ENCODE peak calls at places on chromosomes 2 and 18, in six cellular contexts. U is fibroblast of lung, X is astrocyte, B is GM12878, C is HCT116, W is PC-3. M is an unnamed sample.

GRCh38 chr18:8794133-8794986 is 89.0 kb downstream of the MTCL1 start:
- DNase-seq in X (peak), B (no peak), U (peak), C (peak), W (peak), M (no peak)

GRCh38 chr18:2908946-2909335 is 62.1 kb downstream of the EMILIN2 start:
- DNase-seq in C (no peak), B (no peak), U (no peak), W (no peak), X (no peak), M (no peak)

GRCh38 chr2:98929920-98930319 is 6.1 kb downstream of the CRACDL start:
- DNase-seq in U (no peak), C (no peak), X (no peak), B (no peak), W (no peak), M (no peak)

GRCh38 chr18:65227970-65228369 is 522.8 kb upstream of the CDH7 start:
- DNase-seq in B (no peak), U (no peak), X (no peak), W (peak), C (no peak), M (no peak)

GRCh38 chr2:18473241-18473841 is 87.1 kb downstream of the RDH14 start:
- DNase-seq in X (peak), C (no peak), W (peak), U (peak), B (no peak), M (no peak)

GRCh38 chr2:57906152-57906732 is 140.4 kb upstream of the VRK2 start:
- DNase-seq in U (peak), C (no peak), B (no peak), X (peak), W (peak), M (peak)

GRCh38 chr2:20219763-20220380 is 5.1 kb downstream of the SDC1 start:
- DNase-seq in W (no peak), U (no peak), X (no peak), B (no peak), C (no peak), M (no peak)

GRCh38 chr18:64693756-64694155 is 544.9 kb upstream of the LINC00305 start:
- DNase-seq in B (no peak), W (peak), X (peak), U (no peak), C (no peak), M (no peak)

GRCh38 chr2:26316041-26316440 is 29.9 kb upstream of the SELENOI start:
- DNase-seq in X (no peak), U (no peak), B (no peak), C (peak), W (peak), M (peak)

GRCh38 chr2:11541693-11542274 is 7.9 kb downstream of the GREB1 start:
- DNase-seq in W (no peak), X (no peak), B (no peak), C (no peak), U (no peak), M (peak)

GRCh38 chr2:168434164-168434563 is 21.9 kb upstream of the CERS6 start:
- DNase-seq in C (no peak), X (no peak), U (no peak), W (peak), B (no peak), M (no peak)

GRCh38 chr2:1403565-1403964 is 9.7 kb upstream of the TPO start:
- DNase-seq in W (no peak), U (no peak), X (no peak), B (no peak), C (no peak), M (no peak)

GRCh38 chr2:235194351-235194750 is 242.5 kb downstream of the SH3BP4 start:
- DNase-seq in U (no peak), B (no peak), X (no peak), C (no peak), W (no peak), M (no peak)

GRCh38 chr2:86185517-86186212 is 9.6 kb downstream of the IMMT start:
- DNase-seq in B (no peak), C (no peak), U (no peak), W (no peak), X (no peak), M (no peak)

GRCh38 chr2:105768961-105769452 is 24.3 kb downstream of the NCK2 start:
- DNase-seq in W (peak), B (no peak), C (no peak), U (no peak), X (peak), M (no peak)

GRCh38 chr2:84031312-84031711 is 427.8 kb downstream of the SUCLG1 start:
- DNase-seq in B (no peak), W (no peak), C (no peak), U (no peak), X (no peak), M (no peak)

GRCh38 chr2:938181-939005 is 12.3 kb upstream of the SNTG2 start:
- DNase-seq in X (no peak), W (no peak), C (no peak), U (no peak), B (no peak), M (no peak)

GRCh38 chr2:225668606-225669266 is 269.2 kb downstream of the NYAP2 start:
- DNase-seq in B (peak), W (peak), U (peak), X (peak), C (peak), M (peak)

GRCh38 chr2:239516954-239517305 is 116.1 kb upstream of the HDAC4 start:
- DNase-seq in W (no peak), C (no peak), B (no peak), X (no peak), U (no peak), M (no peak)

GRCh38 chr2:196143641-196144236 is 27.6 kb downstream of the STK17B start:
- DNase-seq in W (peak), U (peak), C (no peak), X (peak), B (no peak), M (peak)

GRCh38 chr2:64453710-64454315 is at the start of gene LGALSL:
- DNase-seq in W (peak), U (peak), B (no peak), C (peak), X (peak), M (peak)

GRCh38 chr2:3264010-3264744 is 113.4 kb downstream of the EIPR1 start:
- DNase-seq in X (no peak), C (no peak), B (no peak), W (no peak), U (no peak), M (no peak)

GRCh38 chr2:94861308-94862152 is 9.7 kb upstream of the TEKT4 start:
- DNase-seq in X (no peak), C (no peak), W (no peak), B (no peak), U (no peak), M (no peak)

GRCh38 chr2:75640621-75641121 is 5.9 kb upstream of the MRPL19 start:
- DNase-seq in C (peak), B (no peak), W (peak), X (peak), U (peak), M (peak)

GRCh38 chr2:18845854-18846253 is 256.5 kb upstream of the NT5C1B start:
- DNase-seq in C (no peak), B (no peak), U (peak), W (no peak), X (no peak), M (no peak)

GRCh38 chr2:206784559-206785353 is 19.4 kb downstream of the FASTKD2 start:
- DNase-seq in B (no peak), U (no peak), W (peak), C (no peak), X (no peak), M (no peak)

GRCh38 chr2:40348665-40349064 is 103.2 kb downstream of the SLC8A1 start:
- DNase-seq in W (no peak), B (no peak), C (no peak), U (peak), X (peak), M (no peak)

GRCh38 chr2:60936757-60937156 is 55.4 kb downstream of the REL start:
- DNase-seq in B (no peak), W (no peak), U (no peak), X (no peak), C (no peak), M (no peak)

GRCh38 chr2:196914867-196915465 is 11.5 kb downstream of the PGAP1 start:
- DNase-seq in W (no peak), X (no peak), U (no peak), B (peak), C (no peak), M (peak)

GRCh38 chr2:120863661-120864320 is 128.1 kb downstream of the GLI2 start:
- DNase-seq in U (peak), B (no peak), C (peak), W (peak), X (peak), M (no peak)

GRCh38 chr2:1621501-1621900 is 122.8 kb downstream of the PXDN start:
- DNase-seq in B (no peak), X (no peak), C (no peak), U (no peak), W (no peak), M (no peak)

GRCh38 chr2:2739231-2739795 is 408.2 kb upstream of the MYT1L start:
- DNase-seq in U (no peak), W (no peak), B (no peak), C (no peak), X (no peak), M (no peak)

GRCh38 chr2:240127911-240128607 is 8.0 kb downstream of the COPS9 start:
- DNase-seq in U (no peak), C (no peak), W (no peak), X (no peak), B (no peak), M (no peak)

GRCh38 chr18:27887711-27888495 is 289.0 kb downstream of the CDH2 start:
- DNase-seq in B (no peak), U (no peak), W (peak), X (peak), C (no peak), M (no peak)

GRCh38 chr18:3162181-3162580 is 57.6 kb downstream of the MYOM1 start:
- DNase-seq in C (no peak), W (peak), X (no peak), B (no peak), U (no peak), M (no peak)

DNA sequence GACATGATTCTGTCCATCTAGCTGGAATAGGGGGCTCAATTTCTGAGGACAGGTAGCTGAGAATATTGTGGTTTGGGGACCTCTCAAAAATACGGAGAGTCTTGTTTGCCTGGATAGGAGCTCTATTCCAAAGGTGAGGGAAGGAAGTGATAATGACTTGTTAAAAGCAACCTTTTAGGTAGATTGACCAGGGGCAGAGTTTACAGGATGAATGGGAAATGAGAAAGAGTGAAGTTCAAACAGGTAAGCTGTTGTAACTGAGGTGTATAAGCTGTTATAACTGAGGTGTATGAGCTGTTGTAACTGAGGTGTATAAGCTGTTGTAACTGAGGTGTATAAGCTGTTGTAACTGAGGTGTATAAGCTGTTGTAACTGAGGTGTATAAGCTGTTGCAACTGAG is 25.2 kb downstream of the PARD3B start:
- DNase-seq in W (no peak), U (no peak), B (no peak), X (no peak), C (no peak), M (no peak)
- H3K4me3 ChIP-seq in W (no peak), U (no peak), B (no peak), X (no peak), C (no peak), M (no peak)

DNA sequence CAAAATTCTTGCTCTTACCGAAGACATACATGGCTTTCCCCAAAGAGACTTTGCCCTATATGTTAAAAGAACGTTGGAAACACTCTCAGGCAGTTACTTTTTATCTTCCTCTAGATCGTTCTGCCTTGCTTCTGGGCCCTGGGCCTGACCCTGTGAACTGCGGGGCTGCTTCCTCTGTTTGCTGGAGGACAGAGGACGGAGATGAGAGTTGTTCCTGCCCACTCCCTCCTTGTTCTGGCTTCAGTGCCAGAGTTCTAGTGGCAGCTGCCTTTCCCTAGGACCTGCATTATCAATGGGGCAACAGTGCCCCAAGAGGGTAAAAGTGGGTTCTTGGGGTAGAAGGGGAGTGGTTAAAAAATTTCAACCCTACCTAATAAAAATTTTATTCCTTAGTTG is 6.5 kb upstream of the FN1 start:
- DNase-seq in C (no peak), U (no peak), B (no peak), W (no peak), X (no peak), M (no peak)
- TF ChIP-seq CTCF in C (peak), U (no peak), B (no peak), W (no peak), X (no peak), M (no peak)

GRCh38 chr2:230216489-230216888 is 3.3 kb downstream of the SP110 start:
- DNase-seq in W (no peak), U (no peak), B (no peak), X (no peak), C (no peak), M (no peak)
- H3K4me2 ChIP-seq in W (no peak), U (no peak), B (peak), X (no peak), C (no peak), M (no peak)

DNA sequence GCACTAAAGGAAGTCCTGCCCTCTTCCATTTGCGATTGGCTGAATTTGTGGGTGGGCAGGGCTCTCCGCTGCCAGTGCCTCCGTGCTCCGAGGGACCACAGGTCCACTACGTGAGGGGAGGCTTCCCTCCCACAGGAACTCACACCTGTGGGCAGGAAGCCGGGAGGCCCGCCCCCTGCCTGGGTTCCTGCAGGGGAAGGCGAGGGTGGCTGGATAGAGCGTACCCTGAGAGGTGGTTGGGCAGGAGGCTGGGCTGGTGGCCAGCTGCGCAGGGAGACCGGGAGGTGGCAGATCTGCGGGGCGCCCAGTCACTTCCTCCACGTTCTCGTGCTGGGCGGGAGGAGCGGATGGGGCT is 47.0 kb upstream of the PTH2R start:
- DNase-seq in W (no peak), U (no peak), X (no peak), B (no peak), C (no peak), M (no peak)
- H3K4me3 ChIP-seq in W (no peak), U (no peak), X (no peak), B (no peak), C (no peak), M (no peak)

GRCh38 chr2:74504591-74504990 is 2.9 kb downstream of the PCGF1 start:
- DNase-seq in U (no peak), W (no peak), X (no peak), C (no peak), B (no peak), M (no peak)

GRCh38 chr2:74501335-74502071 is 2.1 kb upstream of the LBX2 start:
- DNase-seq in U (no peak), W (no peak), B (no peak), X (no peak), C (no peak), M (no peak)

GRCh38 chr2:74503506-74504475 is 3.7 kb downstream of the PCGF1 start:
- DNase-seq in W (no peak), B (no peak), C (no peak), X (no peak), U (no peak), M (no peak)

GRCh38 chr2:74502147-74502719 is 2.8 kb upstream of the LBX2 start:
- DNase-seq in W (no peak), C (no peak), X (no peak), B (no peak), U (no peak), M (no peak)

GRCh38 chr2:74502720-74503505 is 3.5 kb upstream of the LBX2 start:
- DNase-seq in X (peak), C (peak), W (no peak), B (no peak), U (peak), M (peak)
- TF ChIP-seq CTCF in X (no peak), C (peak), W (no peak), B (peak), U (peak), M (peak)

GRCh38 chr2:198136142-198136541 is 331.7 kb downstream of the PLCL1 start:
- DNase-seq in B (no peak), U (no peak), X (no peak), W (no peak), C (no peak), M (no peak)
- H3K4me2 ChIP-seq in B (no peak), U (no peak), X (no peak), W (no peak), C (no peak), M (no peak)

DNA sequence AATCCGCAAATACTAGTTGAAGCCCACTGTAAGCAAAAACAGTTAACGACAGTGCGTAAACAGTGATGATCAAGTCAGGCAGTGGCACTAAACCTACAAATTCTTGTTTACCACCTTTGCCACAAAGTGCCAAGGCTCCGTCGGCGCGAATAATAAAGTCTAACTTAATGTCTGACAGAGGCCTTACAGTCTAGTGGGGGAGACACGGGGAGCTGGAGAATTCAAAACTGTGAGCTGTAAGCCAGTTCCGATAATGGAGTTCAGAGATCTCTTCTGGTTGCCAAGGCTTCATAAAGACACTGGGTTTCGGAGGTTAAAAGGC is 284 bp upstream of the EXOC6B start:
- DNase-seq in B (no peak), X (no peak), W (no peak), C (no peak), U (no peak), M (no peak)
- H3K4me3 ChIP-seq in B (peak), X (peak), W (peak), C (peak), U (peak), M (peak)

DNA sequence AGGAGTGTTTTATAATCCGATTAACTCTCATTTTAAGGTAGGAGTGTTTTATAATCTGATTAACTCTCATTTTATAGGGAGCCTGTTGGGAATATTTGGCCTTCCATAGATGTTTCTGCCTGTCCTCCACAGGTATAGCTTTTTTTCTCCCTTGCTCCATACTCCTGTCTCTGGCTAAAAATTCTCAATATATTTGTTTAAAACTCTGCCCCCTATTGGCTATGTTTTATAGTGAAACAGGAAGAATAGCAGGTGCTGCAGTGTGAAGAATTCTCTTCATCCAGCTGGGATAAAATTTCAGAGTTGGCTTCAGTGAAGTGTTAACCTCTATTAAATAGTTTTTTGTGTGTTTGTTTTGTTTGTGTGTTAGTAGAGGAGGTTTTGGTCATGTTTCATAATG is 1046.0 kb upstream of the TMEFF2 start:
- DNase-seq in B (no peak), U (no peak), W (peak), C (no peak), X (no peak), M (peak)
- TF ChIP-seq CTCF in B (peak), U (no peak), W (peak), C (peak), X (no peak), M (peak)